ENCODE peak calls at places on chromosome 18, in ten cellular contexts. W, F, J, H, M, B, P, I, U and O are unnamed samples.

GRCh38 chr18:67665266-67665665 is 148.7 kb upstream of the DSEL start:
- DNase-seq in W (peak), F (no peak), J (no peak), H (no peak), M (no peak), B (no peak), P (no peak), I (no peak), U (no peak), O (no peak)

GRCh38 chr18:13548944-13549878 is 177.1 kb downstream of the FAM210A start:
- DNase-seq in W (no peak), F (no peak), J (peak), H (no peak), M (no peak), B (no peak), P (no peak), I (peak), U (no peak), O (no peak)

GRCh38 chr18:23183356-23184150 is 48.3 kb downstream of the CABLES1 start:
- DNase-seq in W (peak), F (no peak), J (no peak), H (no peak), M (no peak), B (no peak), P (no peak), I (no peak), U (no peak), O (no peak)

GRCh38 chr18:32934201-32934600 is 161.4 kb upstream of the KLHL14 start:
- DNase-seq in W (no peak), F (no peak), J (no peak), H (no peak), M (no peak), B (no peak), P (no peak), I (no peak), U (no peak), O (no peak)

GRCh38 chr18:11259421-11259820 is 110.1 kb upstream of the PIEZO2 start:
- DNase-seq in W (no peak), F (no peak), J (no peak), H (no peak), M (no peak), B (no peak), P (no peak), I (no peak), U (no peak), O (no peak)

GRCh38 chr18:9755603-9756002 is 47.5 kb downstream of the RAB31 start:
- DNase-seq in W (no peak), F (no peak), J (no peak), H (no peak), M (no peak), B (no peak), P (no peak), I (no peak), U (no peak), O (no peak)

GRCh38 chr18:6205706-6206105 is 209.0 kb downstream of the L3MBTL4 start:
- DNase-seq in W (no peak), F (no peak), J (no peak), H (no peak), M (no peak), B (no peak), P (no peak), I (no peak), U (no peak), O (no peak)

GRCh38 chr18:3595282-3596273 is 145.6 kb downstream of the TGIF1 start:
- DNase-seq in W (peak), F (no peak), J (no peak), H (no peak), M (peak), B (no peak), P (no peak), I (peak), U (no peak), O (peak)

GRCh38 chr18:2223859-2224258 is 347.4 kb downstream of the METTL4 start:
- DNase-seq in W (no peak), F (peak), J (peak), H (no peak), M (no peak), B (no peak), P (no peak), I (no peak), U (no peak), O (no peak)